ENCODE peak calls at places on chromosome 13, in eight cellular contexts. M, C, D, Q, V, X, W and A are unnamed samples.

GRCh38 chr13:102721800-102722231 is 27.0 kb upstream of the METTL21C start:
- DNase-seq in M (no peak), C (no peak), D (peak; percentile 34), W (no peak), V (no peak), Q (no peak), X (no peak), A (no peak)

GRCh38 chr13:50376895-50377575 is 361.8 kb downstream of the KCNRG start:
- DNase-seq in V (no peak), C (peak; percentile 3), D (no peak), W (no peak), M (no peak), X (no peak), Q (no peak), A (no peak)

GRCh38 chr13:52921194-52921593 is 72.8 kb upstream of the PCDH8 start:
- DNase-seq in W (peak; percentile 59), X (no peak), Q (no peak), C (no peak), M (no peak), D (no peak), V (peak; percentile 47), A (no peak)

GRCh38 chr13:91126806-91127205 is 220.7 kb upstream of the MIR17HG start:
- DNase-seq in X (no peak), V (no peak), Q (no peak), D (no peak), M (no peak), W (no peak), C (no peak), A (no peak)

GRCh38 chr13:106145997-106146864 is 389.2 kb downstream of the EFNB2 start:
- DNase-seq in X (peak; percentile 72), V (no peak), D (no peak), Q (no peak), M (no peak), C (no peak), W (no peak), A (no peak)

GRCh38 chr13:22102237-22102636 is 431.4 kb downstream of the FGF9 start:
- DNase-seq in W (no peak), C (no peak), X (no peak), Q (no peak), D (no peak), M (no peak), V (no peak), A (no peak)

GRCh38 chr13:37995052-37995451 is 125.5 kb upstream of the TRPC4 start:
- DNase-seq in D (peak; percentile 2), W (no peak), V (no peak), C (no peak), X (no peak), M (no peak), Q (no peak), A (no peak)

GRCh38 chr13:85772379-85772778 is 26.8 kb downstream of the SLITRK6 start:
- DNase-seq in D (peak; percentile 19), V (no peak), W (no peak), X (no peak), Q (no peak), M (no peak), C (no peak), A (no peak)

GRCh38 chr13:28530729-28531194 is 35.8 kb upstream of the FLT1 start:
- DNase-seq in Q (no peak), W (peak; percentile 38), D (peak; percentile 36), V (no peak), X (no peak), M (no peak), C (no peak), A (no peak)
- TF ChIP-seq CTCF in Q (no peak), W (no peak), D (no peak), V (no peak), X (no peak), M (no peak), C (no peak), A (no peak)

GRCh38 chr13:24627090-24627714 is 53.0 kb upstream of the ATP12A start:
- DNase-seq in W (no peak), Q (peak; percentile 66), C (no peak), X (peak; percentile 72), M (no peak), D (no peak), V (no peak), A (no peak)
- TF ChIP-seq CTCF in W (peak; percentile 38), Q (peak; percentile 89), C (no peak), X (peak; percentile 49), M (peak; percentile 29), D (peak; percentile 55), V (peak; percentile 35), A (peak; percentile 85)

DNA sequence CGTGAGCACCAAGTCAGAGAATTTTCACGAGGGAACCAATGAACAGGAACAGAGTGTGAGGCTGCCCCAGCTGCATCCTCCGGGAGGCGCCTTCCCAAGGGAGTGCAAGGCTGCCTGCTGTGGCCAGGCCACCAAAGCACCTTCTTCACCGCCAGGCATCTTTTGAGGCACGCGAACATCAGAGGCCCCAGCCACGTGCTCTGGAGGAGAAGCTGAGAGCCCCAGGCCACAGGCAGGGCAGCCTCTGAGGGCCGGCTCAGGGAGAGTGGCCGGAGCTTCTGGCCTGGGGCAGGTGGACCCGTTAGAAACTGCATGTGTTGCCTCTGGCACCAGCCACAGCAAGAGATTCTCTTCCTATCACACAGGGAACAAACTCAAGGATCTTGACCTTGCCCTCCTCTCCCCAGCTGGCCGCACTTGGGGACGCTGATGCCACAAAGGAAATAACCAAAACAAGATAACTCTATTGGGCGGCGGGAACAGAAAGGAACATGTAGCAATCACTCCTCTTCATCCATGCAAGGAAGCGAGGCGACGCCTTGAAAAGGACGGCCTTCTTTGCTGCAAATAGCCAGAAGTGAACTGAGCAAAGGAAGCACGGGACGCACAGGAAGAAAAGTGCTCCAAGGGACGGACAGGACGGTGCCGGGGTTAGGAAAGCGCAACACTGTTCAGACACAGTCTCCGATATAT is 19.9 kb downstream of the GAS6 start:
- DNase-seq in W (no peak), D (no peak), V (no peak), C (no peak), Q (no peak), X (no peak), M (no peak), A (no peak)
- TF ChIP-seq CTCF in W (no peak), D (no peak), V (no peak), C (no peak), Q (no peak), X (no peak), M (no peak), A (no peak)

GRCh38 chr13:93058301-93058700 is 168.3 kb upstream of the GPC6 start:
- DNase-seq in M (no peak), W (no peak), V (no peak), Q (no peak), D (no peak), X (no peak), C (no peak), A (no peak)

GRCh38 chr13:93060144-93060543 is 166.5 kb upstream of the GPC6 start:
- DNase-seq in W (no peak), C (no peak), M (no peak), Q (no peak), X (no peak), D (no peak), V (no peak), A (no peak)

GRCh38 chr13:93055233-93055632 is 171.4 kb upstream of the GPC6 start:
- DNase-seq in W (no peak), Q (no peak), C (no peak), D (no peak), X (no peak), M (no peak), V (no peak), A (no peak)
- TF ChIP-seq CTCF in W (no peak), Q (no peak), C (no peak), D (no peak), X (no peak), M (no peak), V (no peak), A (no peak)

DNA sequence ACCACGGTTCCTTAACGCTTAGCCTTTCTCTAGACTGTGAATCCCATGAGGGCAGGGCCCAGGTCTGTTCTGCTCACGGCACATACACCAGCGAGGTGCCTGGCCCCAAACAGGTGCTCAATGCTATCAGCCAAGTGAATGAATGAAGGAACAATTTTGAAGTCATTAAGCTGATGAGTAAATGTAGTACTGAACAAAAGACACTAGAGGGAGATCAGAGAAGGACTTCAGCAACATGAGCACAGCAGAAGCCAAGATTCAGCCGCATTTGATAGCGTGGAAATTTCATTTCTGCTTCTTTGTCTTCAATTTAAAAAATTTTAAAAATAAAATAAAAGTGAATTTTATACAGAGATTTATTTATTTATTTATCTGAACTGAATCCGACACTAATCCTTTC is 20.1 kb upstream of the MYO16 start:
- DNase-seq in D (peak; percentile 42), M (no peak), X (no peak), V (no peak), C (no peak), Q (no peak), W (no peak), A (no peak)
- TF ChIP-seq CTCF in D (peak; percentile 47), M (no peak), X (no peak), V (no peak), C (no peak), Q (peak; percentile 45), W (peak; percentile 21), A (peak; percentile 72)

GRCh38 chr13:109500146-109500773 is 286.1 kb downstream of the IRS2 start:
- DNase-seq in X (no peak), W (no peak), Q (no peak), D (peak; percentile 15), M (no peak), V (no peak), C (no peak), A (no peak)
- TF ChIP-seq CTCF in X (no peak), W (no peak), Q (no peak), D (peak; percentile 26), M (no peak), V (no peak), C (no peak), A (peak; percentile 37)